ENCODE peak calls at places on chromosomes 11 and 22, in six cellular contexts. One of them, this sample, is unnamed.

GRCh38 chr11:29184939-29185890 is 831.6 kb downstream of the KCNA4 start:
- DNase-seq in neuronal stem cell: no peak
- DNase-seq in GM23248: peak
- DNase-seq in GM23338: no peak
- DNase-seq in SK-N-SH: no peak
- DNase-seq in OCI-LY7: no peak
- DNase-seq in this sample: no peak

GRCh38 chr11:74627381-74627780 is 35.0 kb downstream of the POLD3 start:
- DNase-seq in neuronal stem cell: no peak
- DNase-seq in GM23248: no peak
- DNase-seq in GM23338: no peak
- DNase-seq in SK-N-SH: no peak
- DNase-seq in OCI-LY7: no peak
- DNase-seq in this sample: no peak

GRCh38 chr11:29712616-29713015 is 304.2 kb downstream of the KCNA4 start:
- DNase-seq in neuronal stem cell: no peak
- DNase-seq in GM23248: no peak
- DNase-seq in GM23338: no peak
- DNase-seq in SK-N-SH: no peak
- DNase-seq in OCI-LY7: no peak
- DNase-seq in this sample: no peak

GRCh38 chr11:6362185-6362867 is 27.9 kb upstream of the SMPD1 start:
- DNase-seq in neuronal stem cell: no peak
- DNase-seq in GM23248: peak
- DNase-seq in GM23338: no peak
- DNase-seq in SK-N-SH: no peak
- DNase-seq in OCI-LY7: no peak
- DNase-seq in this sample: no peak

GRCh38 chr11:66280428-66280827 is 2.5 kb downstream of the CNIH2 start:
- DNase-seq in neuronal stem cell: no peak
- DNase-seq in GM23248: no peak
- DNase-seq in GM23338: peak
- DNase-seq in SK-N-SH: peak
- DNase-seq in OCI-LY7: no peak
- DNase-seq in this sample: no peak

GRCh38 chr22:27990879-27991278 is 71.8 kb upstream of the PITPNB start:
- DNase-seq in neuronal stem cell: peak
- DNase-seq in GM23248: peak
- DNase-seq in GM23338: peak
- DNase-seq in SK-N-SH: peak
- DNase-seq in OCI-LY7: peak
- DNase-seq in this sample: no peak

GRCh38 chr11:17471501-17471900 is 5.1 kb downstream of the ABCC8 start:
- DNase-seq in neuronal stem cell: no peak
- DNase-seq in GM23248: no peak
- DNase-seq in GM23338: no peak
- DNase-seq in SK-N-SH: no peak
- DNase-seq in OCI-LY7: no peak
- DNase-seq in this sample: no peak

GRCh38 chr11:122108192-122108799 is 7.7 kb downstream of the BLID start:
- DNase-seq in neuronal stem cell: peak
- DNase-seq in GM23248: no peak
- DNase-seq in GM23338: peak
- DNase-seq in SK-N-SH: no peak
- DNase-seq in OCI-LY7: peak
- DNase-seq in this sample: no peak

GRCh38 chr11:20158597-20159257 is 1.5 kb downstream of the DBX1 start:
- DNase-seq in neuronal stem cell: peak
- DNase-seq in GM23248: peak
- DNase-seq in GM23338: peak
- DNase-seq in SK-N-SH: peak
- DNase-seq in OCI-LY7: no peak
- DNase-seq in this sample: no peak

DNA sequence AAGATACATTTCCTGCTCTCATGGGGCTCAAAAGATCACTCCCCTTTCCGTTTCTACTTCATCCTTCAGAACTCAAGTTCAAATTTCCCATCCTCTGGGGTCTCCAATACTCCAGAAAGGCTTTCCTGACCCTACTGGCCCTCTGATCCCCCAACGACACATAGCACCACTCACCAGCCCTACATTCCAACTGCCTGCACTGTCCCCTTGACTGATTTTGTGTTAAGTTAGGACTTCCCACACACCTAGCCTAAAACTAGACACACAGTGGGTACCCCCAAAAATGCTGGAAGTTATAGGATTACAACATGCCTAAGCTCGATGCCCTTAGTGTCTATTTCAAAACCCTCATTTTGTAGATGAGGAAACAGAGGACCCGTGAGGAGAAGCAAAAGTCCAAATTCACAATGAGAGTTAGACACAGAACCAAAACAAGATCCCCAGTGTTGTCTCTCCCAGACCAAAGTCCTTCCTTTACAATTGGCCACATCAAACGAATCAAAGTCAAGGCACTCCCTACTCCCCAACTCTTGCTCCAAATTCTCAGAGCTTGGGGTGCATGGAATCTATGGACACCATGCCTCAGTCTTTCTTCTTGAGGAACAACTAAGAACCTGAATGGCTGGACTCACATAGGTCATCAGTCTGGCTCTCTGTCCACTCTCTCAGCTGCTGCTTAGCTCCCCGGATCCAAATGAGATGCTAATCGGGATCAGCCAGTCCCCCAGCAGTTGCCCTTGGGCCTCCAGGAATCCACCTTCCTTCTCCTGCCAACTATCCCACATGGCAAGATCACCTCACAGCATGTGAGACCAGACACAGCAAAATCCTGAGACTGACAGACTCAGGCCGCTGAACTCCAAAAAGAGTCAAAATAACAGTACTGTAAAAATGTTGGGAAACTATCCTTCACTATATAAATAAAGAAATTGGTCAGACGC is 1.7 kb downstream of the CLPB start:
- DNase-seq in neuronal stem cell: no peak
- DNase-seq in GM23248: peak
- DNase-seq in GM23338: no peak
- DNase-seq in SK-N-SH: no peak
- DNase-seq in OCI-LY7: no peak
- DNase-seq in this sample: no peak
- H2AFZ ChIP-seq in neuronal stem cell: no peak
- H2AFZ ChIP-seq in GM23248: no peak
- H2AFZ ChIP-seq in GM23338: no peak
- H2AFZ ChIP-seq in SK-N-SH: no peak
- H2AFZ ChIP-seq in OCI-LY7: no peak
- H2AFZ ChIP-seq in this sample: no peak

DNA sequence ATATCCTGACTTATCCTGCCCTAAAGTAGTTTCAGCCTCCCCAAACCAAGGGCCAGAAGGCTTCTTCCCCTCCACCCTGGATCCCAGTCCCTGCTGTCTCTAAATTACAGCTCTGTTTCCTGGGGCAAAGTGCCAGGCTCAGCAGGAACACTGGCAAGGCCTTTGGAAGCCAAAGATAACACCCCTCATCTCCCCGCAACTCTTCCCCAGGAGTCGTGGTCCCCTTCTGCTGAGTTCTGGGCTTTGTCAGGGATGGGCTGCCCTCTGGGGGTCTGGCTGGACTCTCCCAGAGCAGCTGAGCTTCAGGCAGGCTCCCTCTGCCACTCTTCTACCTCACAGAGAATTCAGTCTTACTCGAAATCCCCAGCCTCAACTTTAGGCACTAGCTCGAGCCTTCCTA is 53.8 kb upstream of the AMPD3 start:
- DNase-seq in neuronal stem cell: no peak
- DNase-seq in GM23248: no peak
- DNase-seq in GM23338: peak
- DNase-seq in SK-N-SH: peak
- DNase-seq in OCI-LY7: no peak
- DNase-seq in this sample: no peak
- H3K4me2 ChIP-seq in neuronal stem cell: no peak
- H3K4me2 ChIP-seq in GM23248: no peak
- H3K4me2 ChIP-seq in GM23338: no peak
- H3K4me2 ChIP-seq in SK-N-SH: no peak
- H3K4me2 ChIP-seq in OCI-LY7: no peak
- H3K4me2 ChIP-seq in this sample: no peak

GRCh38 chr11:72788250-72788649 is 5.6 kb downstream of the STARD10 start:
- DNase-seq in neuronal stem cell: no peak
- DNase-seq in GM23248: no peak
- DNase-seq in GM23338: no peak
- DNase-seq in SK-N-SH: no peak
- DNase-seq in OCI-LY7: no peak
- DNase-seq in this sample: no peak
- H2AFZ ChIP-seq in neuronal stem cell: no peak
- H2AFZ ChIP-seq in GM23248: no peak
- H2AFZ ChIP-seq in GM23338: no peak
- H2AFZ ChIP-seq in SK-N-SH: no peak
- H2AFZ ChIP-seq in OCI-LY7: no peak
- H2AFZ ChIP-seq in this sample: no peak

GRCh38 chr11:113195728-113196127 is 118.7 kb upstream of the TTC12 start:
- DNase-seq in neuronal stem cell: no peak
- DNase-seq in GM23248: no peak
- DNase-seq in GM23338: no peak
- DNase-seq in SK-N-SH: no peak
- DNase-seq in OCI-LY7: no peak
- DNase-seq in this sample: no peak

GRCh38 chr11:113189909-113190667 is 124.3 kb upstream of the TTC12 start:
- DNase-seq in neuronal stem cell: no peak
- DNase-seq in GM23248: peak
- DNase-seq in GM23338: no peak
- DNase-seq in SK-N-SH: no peak
- DNase-seq in OCI-LY7: no peak
- DNase-seq in this sample: peak

GRCh38 chr11:113193894-113194293 is 120.5 kb upstream of the TTC12 start:
- DNase-seq in neuronal stem cell: no peak
- DNase-seq in GM23248: no peak
- DNase-seq in GM23338: no peak
- DNase-seq in SK-N-SH: peak
- DNase-seq in OCI-LY7: no peak
- DNase-seq in this sample: no peak

GRCh38 chr11:113192121-113192925 is 122.1 kb upstream of the TTC12 start:
- DNase-seq in neuronal stem cell: peak
- DNase-seq in GM23248: peak
- DNase-seq in GM23338: no peak
- DNase-seq in SK-N-SH: peak
- DNase-seq in OCI-LY7: no peak
- DNase-seq in this sample: no peak

GRCh38 chr11:113193077-113193476 is 121.3 kb upstream of the TTC12 start:
- DNase-seq in neuronal stem cell: no peak
- DNase-seq in GM23248: peak
- DNase-seq in GM23338: no peak
- DNase-seq in SK-N-SH: no peak
- DNase-seq in OCI-LY7: no peak
- DNase-seq in this sample: no peak
- H3K4me2 ChIP-seq in neuronal stem cell: peak
- H3K4me2 ChIP-seq in GM23248: no peak
- H3K4me2 ChIP-seq in GM23338: no peak
- H3K4me2 ChIP-seq in SK-N-SH: no peak
- H3K4me2 ChIP-seq in OCI-LY7: no peak
- H3K4me2 ChIP-seq in this sample: no peak

DNA sequence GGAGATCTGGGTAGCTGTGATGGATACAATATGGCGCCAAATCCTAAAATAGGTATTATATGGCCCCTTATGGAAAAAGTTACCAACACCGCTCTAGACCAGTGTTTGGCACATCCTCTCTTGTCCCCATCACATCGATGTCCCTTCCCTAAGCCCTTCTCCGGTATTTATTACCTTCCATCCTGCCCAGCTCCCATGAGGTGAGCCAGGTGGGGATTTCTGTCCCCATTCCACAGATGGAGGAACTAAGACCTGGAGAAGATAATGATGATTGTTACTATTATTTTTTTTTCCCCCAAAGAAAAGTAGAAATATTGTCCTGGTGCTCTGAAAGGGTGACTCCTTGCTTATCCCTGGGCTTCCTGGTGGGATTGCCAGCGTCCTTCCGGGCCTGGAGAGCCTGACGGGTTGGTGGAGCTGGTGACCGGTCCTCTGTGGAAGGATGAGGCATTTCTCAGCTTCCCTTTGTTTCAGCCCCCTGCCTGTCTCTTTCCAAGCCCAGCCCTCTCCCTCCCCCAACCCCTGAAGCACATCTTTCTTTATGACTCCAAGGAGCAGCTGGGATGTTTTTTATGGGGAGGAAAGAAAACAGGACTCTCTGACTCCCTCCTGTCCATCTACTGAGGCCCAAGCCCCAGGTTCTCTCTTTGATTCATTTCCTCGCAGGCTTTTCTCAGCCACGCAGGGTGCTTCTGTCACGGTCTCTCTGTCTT is 65.5 kb downstream of the TP53I11 start:
- DNase-seq in neuronal stem cell: no peak
- DNase-seq in GM23248: no peak
- DNase-seq in GM23338: no peak
- DNase-seq in SK-N-SH: no peak
- DNase-seq in OCI-LY7: no peak
- DNase-seq in this sample: no peak
- H2AFZ ChIP-seq in neuronal stem cell: peak
- H2AFZ ChIP-seq in GM23248: no peak
- H2AFZ ChIP-seq in GM23338: no peak
- H2AFZ ChIP-seq in SK-N-SH: no peak
- H2AFZ ChIP-seq in OCI-LY7: no peak
- H2AFZ ChIP-seq in this sample: no peak

GRCh38 chr22:50199836-50200332 is 927 bp upstream of the SELENOO start:
- DNase-seq in neuronal stem cell: no peak
- DNase-seq in GM23248: peak
- DNase-seq in GM23338: peak
- DNase-seq in SK-N-SH: peak
- DNase-seq in OCI-LY7: peak
- DNase-seq in this sample: no peak

GRCh38 chr22:50197000-50197800 is 3.6 kb upstream of the SELENOO start:
- DNase-seq in neuronal stem cell: no peak
- DNase-seq in GM23248: no peak
- DNase-seq in GM23338: no peak
- DNase-seq in SK-N-SH: no peak
- DNase-seq in OCI-LY7: no peak
- DNase-seq in this sample: no peak

GRCh38 chr22:50197856-50198623 is 2.8 kb upstream of the SELENOO start:
- DNase-seq in neuronal stem cell: no peak
- DNase-seq in GM23248: no peak
- DNase-seq in GM23338: no peak
- DNase-seq in SK-N-SH: no peak
- DNase-seq in OCI-LY7: no peak
- DNase-seq in this sample: no peak

GRCh38 chr22:50199251-50199721 is 1.5 kb upstream of the SELENOO start:
- DNase-seq in neuronal stem cell: no peak
- DNase-seq in GM23248: no peak
- DNase-seq in GM23338: no peak
- DNase-seq in SK-N-SH: no peak
- DNase-seq in OCI-LY7: no peak
- DNase-seq in this sample: no peak

GRCh38 chr22:50198624-50199017 is 2.2 kb upstream of the SELENOO start:
- DNase-seq in neuronal stem cell: no peak
- DNase-seq in GM23248: no peak
- DNase-seq in GM23338: no peak
- DNase-seq in SK-N-SH: no peak
- DNase-seq in OCI-LY7: no peak
- DNase-seq in this sample: no peak
- H3K4me2 ChIP-seq in neuronal stem cell: no peak
- H3K4me2 ChIP-seq in GM23248: no peak
- H3K4me2 ChIP-seq in GM23338: no peak
- H3K4me2 ChIP-seq in SK-N-SH: no peak
- H3K4me2 ChIP-seq in OCI-LY7: no peak
- H3K4me2 ChIP-seq in this sample: no peak

GRCh38 chr22:37634505-37635002 is 4.9 kb upstream of the SH3BP1 start:
- DNase-seq in neuronal stem cell: no peak
- DNase-seq in GM23248: no peak
- DNase-seq in GM23338: peak
- DNase-seq in SK-N-SH: peak
- DNase-seq in OCI-LY7: no peak
- DNase-seq in this sample: no peak
- H2AFZ ChIP-seq in neuronal stem cell: peak
- H2AFZ ChIP-seq in GM23248: peak
- H2AFZ ChIP-seq in GM23338: no peak
- H2AFZ ChIP-seq in SK-N-SH: peak
- H2AFZ ChIP-seq in OCI-LY7: no peak
- H2AFZ ChIP-seq in this sample: no peak

This sample was measured in PC-9.